ENCODE peak calls at places on chromosomes 12 and 14, in six cellular contexts. One of them, this sample, is unnamed.

GRCh38 chr14:49636866-49637265 is 1.8 kb upstream of the DNAAF2 start:
- DNase-seq in K562: no peak
- DNase-seq in AG04450: no peak
- DNase-seq in heart left ventricle: no peak
- DNase-seq in neural crest cell: no peak
- DNase-seq in AG09309: no peak
- DNase-seq in this sample: no peak

GRCh38 chr12:54173066-54173726 is 15.6 kb downstream of the SMUG1 start:
- DNase-seq in K562: peak; percentile 38
- DNase-seq in AG04450: no peak
- DNase-seq in AG09309: no peak
- DNase-seq in heart left ventricle: peak; percentile 65
- DNase-seq in neural crest cell: peak; percentile 22
- DNase-seq in this sample: no peak

GRCh38 chr14:54547583-54547982 is 19.3 kb upstream of the SAMD4A start:
- DNase-seq in neural crest cell: no peak
- DNase-seq in AG09309: no peak
- DNase-seq in K562: no peak
- DNase-seq in heart left ventricle: no peak
- DNase-seq in AG04450: no peak
- DNase-seq in this sample: no peak

GRCh38 chr14:94363171-94363624 is 25.2 kb downstream of the SERPINA1 start:
- DNase-seq in heart left ventricle: no peak
- DNase-seq in neural crest cell: no peak
- DNase-seq in AG09309: no peak
- DNase-seq in K562: no peak
- DNase-seq in AG04450: no peak
- DNase-seq in this sample: no peak

GRCh38 chr12:115335048-115335447 is 651.1 kb upstream of the TBX3 start:
- DNase-seq in AG09309: no peak
- DNase-seq in AG04450: no peak
- DNase-seq in K562: no peak
- DNase-seq in heart left ventricle: peak; percentile 64
- DNase-seq in neural crest cell: no peak
- DNase-seq in this sample: no peak

GRCh38 chr12:19085090-19085489 is 44.4 kb upstream of the PLEKHA5 start:
- DNase-seq in AG04450: no peak
- DNase-seq in neural crest cell: no peak
- DNase-seq in heart left ventricle: no peak
- DNase-seq in K562: no peak
- DNase-seq in AG09309: no peak
- DNase-seq in this sample: no peak

GRCh38 chr12:40325349-40325960 is 100.7 kb downstream of the LRRK2 start:
- DNase-seq in heart left ventricle: no peak
- DNase-seq in K562: peak; percentile 8
- DNase-seq in AG09309: no peak
- DNase-seq in neural crest cell: no peak
- DNase-seq in AG04450: no peak
- DNase-seq in this sample: no peak

GRCh38 chr14:20400965-20401593 is 12.2 kb downstream of the TEP1 start:
- DNase-seq in AG09309: no peak
- DNase-seq in heart left ventricle: no peak
- DNase-seq in AG04450: no peak
- DNase-seq in neural crest cell: no peak
- DNase-seq in K562: no peak
- DNase-seq in this sample: no peak

DNA sequence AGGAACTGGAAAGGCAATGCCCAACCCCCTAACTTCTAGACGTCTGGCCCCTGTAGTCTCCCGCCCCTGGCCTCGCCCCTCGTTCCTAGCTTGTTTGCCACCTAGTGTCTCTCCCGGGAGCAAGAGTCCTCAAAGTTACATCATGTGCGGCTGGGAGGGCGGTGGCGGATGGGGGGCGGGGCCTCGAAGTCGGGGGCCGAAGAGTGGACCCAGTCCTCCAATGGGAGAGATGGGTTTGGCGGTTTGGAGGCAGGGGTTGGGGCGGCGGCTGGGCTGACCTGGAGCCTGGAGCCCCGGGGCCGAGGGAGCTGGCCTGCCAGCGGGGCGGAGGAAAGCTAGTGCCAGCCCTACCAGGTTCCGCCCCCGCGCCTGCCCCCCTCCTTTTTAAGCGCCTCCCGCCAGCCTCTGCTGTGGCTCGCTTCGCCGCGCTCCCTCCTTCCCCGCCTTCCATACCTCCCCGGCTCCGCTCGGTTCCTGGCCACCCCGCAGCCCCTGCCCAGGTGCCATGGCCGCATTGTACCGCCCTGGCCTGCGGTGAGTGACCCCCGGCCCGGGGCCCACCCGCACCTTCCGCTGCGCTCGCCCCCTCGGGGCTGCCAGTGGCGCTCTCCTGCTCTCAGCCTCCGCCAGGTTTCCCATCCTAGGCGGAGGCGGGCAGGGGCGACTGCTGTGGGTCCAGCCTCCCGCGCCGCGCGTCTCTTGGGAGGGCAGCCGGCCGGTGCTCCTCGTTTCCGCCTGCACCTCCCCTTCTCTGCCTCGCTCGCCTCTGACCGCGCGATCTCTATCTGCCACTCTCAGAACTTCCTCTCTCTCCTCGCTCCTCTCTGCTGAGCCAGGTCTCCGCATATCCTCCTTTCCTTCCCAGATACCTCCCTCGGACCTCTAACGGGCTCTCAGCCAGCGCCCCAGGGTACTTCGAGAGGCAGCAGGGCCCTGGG is at the start of gene PCK2:
- DNase-seq in K562: peak; percentile 97
- DNase-seq in neural crest cell: peak; percentile 71
- DNase-seq in heart left ventricle: peak; percentile 94
- DNase-seq in AG09309: peak; percentile 74
- DNase-seq in AG04450: peak; percentile 73
- DNase-seq in this sample: peak; percentile 68
- TF ChIP-seq CTCF in K562: no peak
- TF ChIP-seq CTCF in neural crest cell: no peak
- TF ChIP-seq CTCF in heart left ventricle: no peak
- TF ChIP-seq CTCF in AG09309: peak; percentile 6
- TF ChIP-seq CTCF in AG04450: no peak
- TF ChIP-seq CTCF in this sample: no peak

GRCh38 chr14:76376878-76377523 is 1.1 kb downstream of the ESRRB start:
- DNase-seq in heart left ventricle: no peak
- DNase-seq in AG04450: no peak
- DNase-seq in K562: no peak
- DNase-seq in neural crest cell: no peak
- DNase-seq in AG09309: no peak
- DNase-seq in this sample: no peak

GRCh38 chr14:76382495-76382832 is 6.5 kb downstream of the ESRRB start:
- DNase-seq in AG04450: no peak
- DNase-seq in AG09309: no peak
- DNase-seq in heart left ventricle: no peak
- DNase-seq in K562: no peak
- DNase-seq in neural crest cell: no peak
- DNase-seq in this sample: no peak

GRCh38 chr14:76377675-76378074 is 1.7 kb downstream of the ESRRB start:
- DNase-seq in heart left ventricle: no peak
- DNase-seq in AG09309: no peak
- DNase-seq in AG04450: no peak
- DNase-seq in neural crest cell: no peak
- DNase-seq in K562: no peak
- DNase-seq in this sample: no peak

GRCh38 chr14:76380991-76381390 is 5.1 kb downstream of the ESRRB start:
- DNase-seq in K562: no peak
- DNase-seq in heart left ventricle: no peak
- DNase-seq in AG09309: no peak
- DNase-seq in AG04450: no peak
- DNase-seq in neural crest cell: no peak
- DNase-seq in this sample: no peak

DNA sequence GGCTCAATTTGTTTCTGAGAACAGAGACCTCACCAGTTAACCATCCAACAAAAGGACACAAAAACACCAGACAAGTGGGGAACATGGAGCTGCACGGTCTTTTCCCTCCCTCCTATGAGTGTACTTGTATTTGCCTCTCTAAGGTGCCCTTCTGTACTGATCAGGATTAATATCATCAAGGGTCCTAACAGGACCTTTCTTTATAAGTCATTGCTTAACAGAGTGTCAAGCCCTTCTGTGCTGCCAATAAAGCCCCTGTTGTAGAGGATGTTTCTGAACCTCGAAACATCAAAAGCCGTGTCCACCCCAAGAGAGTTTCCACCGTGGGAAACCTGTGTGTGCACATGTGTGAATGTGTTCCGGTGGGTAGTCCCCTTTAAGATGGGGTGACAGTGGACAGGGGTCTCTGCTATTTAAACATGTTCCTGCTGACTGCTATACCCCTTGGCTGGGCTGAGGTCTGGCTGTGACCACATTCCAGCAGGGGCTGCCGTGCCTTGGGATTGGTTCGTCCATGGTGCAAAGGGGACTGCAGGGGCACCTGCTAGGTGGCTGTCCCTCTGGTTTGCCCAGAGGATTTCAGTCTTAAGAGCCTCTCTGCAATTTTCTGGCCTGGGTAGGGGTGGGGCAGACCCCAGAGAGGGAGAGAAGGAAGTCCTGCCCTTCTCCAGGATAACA is 6.0 kb downstream of the ESRRB start:
- DNase-seq in neural crest cell: no peak
- DNase-seq in AG09309: no peak
- DNase-seq in heart left ventricle: no peak
- DNase-seq in AG04450: no peak
- DNase-seq in K562: no peak
- DNase-seq in this sample: no peak
- TF ChIP-seq CTCF in neural crest cell: no peak
- TF ChIP-seq CTCF in AG09309: no peak
- TF ChIP-seq CTCF in heart left ventricle: no peak
- TF ChIP-seq CTCF in AG04450: no peak
- TF ChIP-seq CTCF in K562: no peak
- TF ChIP-seq CTCF in this sample: no peak

DNA sequence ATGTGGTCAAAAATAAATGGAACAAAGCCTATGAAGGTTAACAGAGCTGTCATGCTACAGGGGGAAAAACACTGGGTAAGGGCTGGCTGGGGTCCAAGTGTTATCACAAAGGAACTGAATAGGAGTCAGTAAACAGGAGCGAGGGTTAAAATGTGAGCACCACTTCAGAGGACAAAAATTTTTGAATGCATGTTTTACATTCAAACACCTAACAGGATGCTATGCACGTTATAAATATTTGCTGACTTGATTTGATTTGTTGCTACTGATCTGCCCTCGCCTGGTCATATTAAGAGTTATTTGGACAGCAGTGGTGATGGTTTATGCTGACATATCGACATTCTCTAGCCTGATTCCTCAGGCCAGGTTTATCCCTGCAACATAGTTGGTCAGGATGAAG is 7.4 kb upstream of the KTN1 start:
- DNase-seq in K562: no peak
- DNase-seq in AG04450: no peak
- DNase-seq in AG09309: no peak
- DNase-seq in neural crest cell: no peak
- DNase-seq in heart left ventricle: no peak
- DNase-seq in this sample: no peak
- TF ChIP-seq CTCF in K562: no peak
- TF ChIP-seq CTCF in AG04450: no peak
- TF ChIP-seq CTCF in AG09309: no peak
- TF ChIP-seq CTCF in neural crest cell: no peak
- TF ChIP-seq CTCF in heart left ventricle: no peak
- TF ChIP-seq CTCF in this sample: no peak

DNA sequence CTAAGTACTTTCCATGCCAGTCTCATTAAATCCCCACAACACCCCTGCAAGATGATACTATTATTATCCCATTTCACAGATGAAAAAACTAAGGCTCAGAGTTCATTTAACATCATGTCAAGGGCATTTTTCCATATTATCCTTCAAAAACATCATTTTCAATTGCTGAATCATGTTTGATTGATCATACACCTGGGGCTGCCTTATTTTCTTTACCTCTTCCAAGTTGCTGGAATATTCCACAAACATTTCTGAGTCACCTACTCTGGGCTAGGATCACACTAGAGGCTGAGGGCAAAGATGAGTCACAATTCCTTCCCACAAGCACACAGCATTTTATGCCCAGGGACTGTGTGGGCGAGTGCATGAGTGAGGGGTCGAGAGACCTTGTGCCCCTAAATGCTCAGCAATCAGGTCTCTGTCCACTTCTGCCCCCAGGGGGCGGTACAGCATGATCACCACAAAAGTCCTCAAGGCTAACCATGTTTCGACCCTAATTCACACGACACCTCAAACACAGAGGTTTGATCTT is 14.1 kb upstream of the TMEM119 start:
- DNase-seq in AG04450: no peak
- DNase-seq in AG09309: peak; percentile 73
- DNase-seq in K562: peak; percentile 74
- DNase-seq in neural crest cell: peak; percentile 55
- DNase-seq in heart left ventricle: no peak
- DNase-seq in this sample: no peak
- TF ChIP-seq CTCF in AG04450: peak; percentile 48
- TF ChIP-seq CTCF in AG09309: peak; percentile 47
- TF ChIP-seq CTCF in K562: peak; percentile 53
- TF ChIP-seq CTCF in neural crest cell: peak; percentile 55
- TF ChIP-seq CTCF in heart left ventricle: peak; percentile 17
- TF ChIP-seq CTCF in this sample: no peak

This sample was measured in omental fat pad.